ENCODE peak calls at places on chromosomes 4 and X, in four cellular contexts. One of them, this sample, is unnamed.

GRCh38 chr4:7842384-7843279 is 97.0 kb downstream of the AFAP1 start:
- ATAC-seq in naive thymus-derived CD4-positive, alpha-beta T cell: no peak
- ATAC-seq in RWPE2: peak; percentile 78
- ATAC-seq in aorta: peak; percentile 92
- ATAC-seq in this sample: peak; percentile 55

GRCh38 chr4:89413518-89413917 is 105.9 kb upstream of the GPRIN3 start:
- ATAC-seq in RWPE2: no peak
- ATAC-seq in naive thymus-derived CD4-positive, alpha-beta T cell: no peak
- ATAC-seq in aorta: no peak
- ATAC-seq in this sample: no peak

GRCh38 chrX:30414144-30414543 is 105.0 kb upstream of the NR0B1 start:
- ATAC-seq in aorta: no peak
- ATAC-seq in naive thymus-derived CD4-positive, alpha-beta T cell: no peak
- ATAC-seq in RWPE2: no peak
- ATAC-seq in this sample: no peak

GRCh38 chr4:41600243-41600642 is 62.3 kb downstream of the LIMCH1 start:
- ATAC-seq in naive thymus-derived CD4-positive, alpha-beta T cell: no peak
- ATAC-seq in RWPE2: peak; percentile 68
- ATAC-seq in aorta: no peak
- ATAC-seq in this sample: peak; percentile 77

GRCh38 chrX:133913009-133913408 is 72.4 kb downstream of the GPC3 start:
- ATAC-seq in RWPE2: no peak
- ATAC-seq in aorta: no peak
- ATAC-seq in naive thymus-derived CD4-positive, alpha-beta T cell: no peak
- ATAC-seq in this sample: no peak

GRCh38 chr4:149161247-149161646 is 654.4 kb downstream of the IQCM start:
- ATAC-seq in naive thymus-derived CD4-positive, alpha-beta T cell: no peak
- ATAC-seq in aorta: no peak
- ATAC-seq in RWPE2: no peak
- ATAC-seq in this sample: no peak

GRCh38 chr4:84472154-84472553 is 26.9 kb downstream of the NKX6-1 start:
- ATAC-seq in aorta: no peak
- ATAC-seq in RWPE2: no peak
- ATAC-seq in naive thymus-derived CD4-positive, alpha-beta T cell: no peak
- ATAC-seq in this sample: no peak

GRCh38 chr4:75542824-75543223 is 13.0 kb upstream of the ODAPH start:
- ATAC-seq in RWPE2: peak; percentile 97
- ATAC-seq in naive thymus-derived CD4-positive, alpha-beta T cell: no peak
- ATAC-seq in aorta: no peak
- ATAC-seq in this sample: no peak

GRCh38 chrX:48002929-48003328 is 860 bp downstream of the ZNF182 start:
- ATAC-seq in RWPE2: no peak
- ATAC-seq in naive thymus-derived CD4-positive, alpha-beta T cell: no peak
- ATAC-seq in aorta: no peak
- ATAC-seq in this sample: no peak

GRCh38 chr4:150820409-150820808 is 194.7 kb downstream of the LRBA start:
- ATAC-seq in naive thymus-derived CD4-positive, alpha-beta T cell: no peak
- ATAC-seq in aorta: no peak
- ATAC-seq in RWPE2: no peak
- ATAC-seq in this sample: no peak

GRCh38 chr4:26464420-26465095 is 25.7 kb downstream of the CCKAR start:
- ATAC-seq in naive thymus-derived CD4-positive, alpha-beta T cell: no peak
- ATAC-seq in RWPE2: no peak
- ATAC-seq in aorta: no peak
- ATAC-seq in this sample: no peak

GRCh38 chr4:96295143-96295763 is 455.4 kb downstream of the PDHA2 start:
- ATAC-seq in RWPE2: no peak
- ATAC-seq in naive thymus-derived CD4-positive, alpha-beta T cell: no peak
- ATAC-seq in aorta: no peak
- ATAC-seq in this sample: no peak

GRCh38 chr4:180640193-180640592 is 1603.0 kb upstream of the TENM3 start:
- ATAC-seq in aorta: no peak
- ATAC-seq in RWPE2: no peak
- ATAC-seq in naive thymus-derived CD4-positive, alpha-beta T cell: no peak
- ATAC-seq in this sample: no peak

GRCh38 chr4:186726150-186726439 is 2.4 kb upstream of the FAT1 start:
- ATAC-seq in aorta: peak; percentile 1
- ATAC-seq in RWPE2: peak; percentile 1
- ATAC-seq in naive thymus-derived CD4-positive, alpha-beta T cell: no peak
- ATAC-seq in this sample: peak; percentile 1

GRCh38 chrX:66408507-66408906 is 230.4 kb downstream of the EDA2R start:
- ATAC-seq in naive thymus-derived CD4-positive, alpha-beta T cell: no peak
- ATAC-seq in RWPE2: no peak
- ATAC-seq in aorta: no peak
- ATAC-seq in this sample: no peak

GRCh38 chr4:70892086-70892769 is 9.9 kb upstream of the MOB1B start:
- ATAC-seq in naive thymus-derived CD4-positive, alpha-beta T cell: peak; percentile 85
- ATAC-seq in aorta: no peak
- ATAC-seq in RWPE2: no peak
- ATAC-seq in this sample: no peak

GRCh38 chrX:11010476-11010875 is 100.7 kb upstream of the HCCS start:
- ATAC-seq in RWPE2: peak; percentile 12
- ATAC-seq in aorta: no peak
- ATAC-seq in naive thymus-derived CD4-positive, alpha-beta T cell: no peak
- ATAC-seq in this sample: no peak

GRCh38 chr4:13546855-13547562 is 2.7 kb upstream of the NKX3-2 start:
- ATAC-seq in RWPE2: peak; percentile 2
- ATAC-seq in naive thymus-derived CD4-positive, alpha-beta T cell: no peak
- ATAC-seq in aorta: no peak
- ATAC-seq in this sample: peak; percentile 48

GRCh38 chr4:68850293-68850692 is 34.5 kb downstream of the UGT2B10 start:
- ATAC-seq in aorta: no peak
- ATAC-seq in naive thymus-derived CD4-positive, alpha-beta T cell: no peak
- ATAC-seq in RWPE2: no peak
- ATAC-seq in this sample: no peak

GRCh38 chr4:68264875-68265565 is 19.5 kb upstream of the TMPRSS11B start:
- ATAC-seq in RWPE2: no peak
- ATAC-seq in aorta: no peak
- ATAC-seq in naive thymus-derived CD4-positive, alpha-beta T cell: no peak
- ATAC-seq in this sample: no peak

GRCh38 chr4:108205859-108206258 is 37.1 kb upstream of the LEF1 start:
- ATAC-seq in aorta: no peak
- ATAC-seq in naive thymus-derived CD4-positive, alpha-beta T cell: no peak
- ATAC-seq in RWPE2: no peak
- ATAC-seq in this sample: no peak

GRCh38 chrX:13128104-13128503 is 83.7 kb upstream of the FAM9C start:
- ATAC-seq in naive thymus-derived CD4-positive, alpha-beta T cell: peak; percentile 31
- ATAC-seq in aorta: no peak
- ATAC-seq in RWPE2: peak; percentile 25
- ATAC-seq in this sample: no peak

GRCh38 chr4:72701987-72702819 is 133.2 kb upstream of the ADAMTS3 start:
- ATAC-seq in aorta: no peak
- ATAC-seq in RWPE2: peak; percentile 62
- ATAC-seq in naive thymus-derived CD4-positive, alpha-beta T cell: peak; percentile 56
- ATAC-seq in this sample: no peak

GRCh38 chr4:64326507-64326906 is 82.7 kb downstream of the TECRL start:
- ATAC-seq in aorta: no peak
- ATAC-seq in RWPE2: no peak
- ATAC-seq in naive thymus-derived CD4-positive, alpha-beta T cell: no peak
- ATAC-seq in this sample: no peak

GRCh38 chr4:126604273-126604867 is 1028.4 kb upstream of the INTU start:
- ATAC-seq in RWPE2: peak; percentile 45
- ATAC-seq in naive thymus-derived CD4-positive, alpha-beta T cell: no peak
- ATAC-seq in aorta: peak; percentile 62
- ATAC-seq in this sample: no peak

GRCh38 chr4:101018836-101019235 is 328.5 kb downstream of the PPP3CA start:
- ATAC-seq in RWPE2: no peak
- ATAC-seq in aorta: no peak
- ATAC-seq in naive thymus-derived CD4-positive, alpha-beta T cell: peak; percentile 42
- ATAC-seq in this sample: no peak

GRCh38 chr4:156738756-156739155 is 232.8 kb downstream of the PDGFC start:
- ATAC-seq in aorta: no peak
- ATAC-seq in RWPE2: no peak
- ATAC-seq in naive thymus-derived CD4-positive, alpha-beta T cell: no peak
- ATAC-seq in this sample: no peak

GRCh38 chrX:14398725-14399124 is 130.6 kb upstream of the GLRA2 start:
- ATAC-seq in aorta: no peak
- ATAC-seq in naive thymus-derived CD4-positive, alpha-beta T cell: no peak
- ATAC-seq in RWPE2: peak; percentile 96
- ATAC-seq in this sample: peak; percentile 69

GRCh38 chr4:121273191-121273590 is 107.6 kb downstream of the QRFPR start:
- ATAC-seq in RWPE2: no peak
- ATAC-seq in naive thymus-derived CD4-positive, alpha-beta T cell: no peak
- ATAC-seq in aorta: no peak
- ATAC-seq in this sample: no peak

GRCh38 chr4:101299899-101300540 is 47.3 kb downstream of the PPP3CA start:
- ATAC-seq in naive thymus-derived CD4-positive, alpha-beta T cell: no peak
- ATAC-seq in RWPE2: no peak
- ATAC-seq in aorta: no peak
- ATAC-seq in this sample: no peak

GRCh38 chr4:170990989-170991589 is 822.1 kb upstream of the GALNTL6 start:
- ATAC-seq in naive thymus-derived CD4-positive, alpha-beta T cell: no peak
- ATAC-seq in aorta: no peak
- ATAC-seq in RWPE2: peak; percentile 38
- ATAC-seq in this sample: no peak

This sample was measured in esophagus mucosa.